ENCODE peak calls at places on chromosomes 11 and 22, in eight cellular contexts. V, N, F, J, K, I, Z and X are unnamed samples.

GRCh38 chr11:74018331-74019005 is 9.6 kb upstream of the UCP3 start:
- ATAC-seq in Z (no peak), N (no peak), I (no peak), K (peak), F (no peak), V (peak), J (no peak), X (no peak)

GRCh38 chr22:23243006-23243573 is 62.8 kb downstream of the BCR start:
- ATAC-seq in J (peak), N (no peak), V (no peak), I (peak), K (no peak), F (peak), Z (no peak), X (peak)

GRCh38 chr22:41862160-41862529 is 29.2 kb downstream of the SREBF2 start:
- ATAC-seq in F (peak), Z (no peak), K (peak), I (peak), V (peak), J (no peak), N (no peak), X (peak)

GRCh38 chr11:120280566-120281160 is 40.7 kb downstream of the POU2F3 start:
- ATAC-seq in K (peak), I (no peak), J (no peak), N (peak), Z (peak), F (no peak), V (peak), X (no peak)

GRCh38 chr11:45730014-45730413 is 64.6 kb upstream of the CHST1 start:
- ATAC-seq in Z (no peak), V (no peak), K (no peak), I (no peak), J (no peak), F (no peak), N (no peak), X (no peak)

GRCh38 chr11:70712471-70712870 is 314.1 kb downstream of the CTTN start:
- ATAC-seq in I (no peak), J (no peak), V (no peak), F (no peak), K (peak), Z (no peak), N (peak), X (no peak)

GRCh38 chr11:103681855-103682254 is 354.6 kb upstream of the DDI1 start:
- ATAC-seq in J (no peak), Z (peak), F (peak), N (peak), K (peak), V (peak), I (no peak), X (no peak)

GRCh38 chr11:133692371-133692770 is 152.9 kb downstream of the SPATA19 start:
- ATAC-seq in F (no peak), V (no peak), Z (no peak), K (no peak), N (no peak), I (no peak), J (no peak), X (no peak)

GRCh38 chr22:41398921-41399320 is 17.2 kb downstream of the TEF start:
- ATAC-seq in N (no peak), Z (no peak), J (no peak), K (no peak), F (no peak), V (no peak), I (no peak), X (no peak)